ENCODE peak calls at places on chromosomes 2 and 18, in four cellular contexts. One of them, this sample, is unnamed.

GRCh38 chr2:170972508-170973224 is 43.6 kb downstream of the GORASP2 start:
- DNase-seq in glutamatergic neuron: no peak
- DNase-seq in WERI-Rb-1: no peak
- DNase-seq in HFFc6: peak; percentile 15
- DNase-seq in this sample: no peak

GRCh38 chr2:8915941-8916340 is 78.5 kb upstream of the KIDINS220 start:
- DNase-seq in glutamatergic neuron: no peak
- DNase-seq in WERI-Rb-1: no peak
- DNase-seq in HFFc6: no peak
- DNase-seq in this sample: no peak

GRCh38 chr2:60998628-60999545 is 18.6 kb upstream of the PEX13 start:
- DNase-seq in glutamatergic neuron: no peak
- DNase-seq in WERI-Rb-1: no peak
- DNase-seq in HFFc6: peak; percentile 47
- DNase-seq in this sample: no peak

GRCh38 chr2:193868833-193869232 is 1674.1 kb upstream of the TMEFF2 start:
- DNase-seq in glutamatergic neuron: no peak
- DNase-seq in WERI-Rb-1: no peak
- DNase-seq in HFFc6: no peak
- DNase-seq in this sample: no peak

GRCh38 chr2:36812196-36812595 is 115.7 kb downstream of the VIT start:
- DNase-seq in glutamatergic neuron: no peak
- DNase-seq in WERI-Rb-1: peak; percentile 67
- DNase-seq in HFFc6: no peak
- DNase-seq in this sample: no peak

GRCh38 chr18:58947136-58947732 is 82.6 kb downstream of the ZNF532 start:
- DNase-seq in glutamatergic neuron: no peak
- DNase-seq in WERI-Rb-1: no peak
- DNase-seq in HFFc6: no peak
- DNase-seq in this sample: no peak

GRCh38 chr2:144198116-144198515 is 321.8 kb downstream of the ZEB2 start:
- DNase-seq in glutamatergic neuron: no peak
- DNase-seq in WERI-Rb-1: no peak
- DNase-seq in HFFc6: peak; percentile 5
- DNase-seq in this sample: no peak

GRCh38 chr2:20509766-20510490 is 63.1 kb downstream of the RHOB start:
- DNase-seq in glutamatergic neuron: no peak
- DNase-seq in WERI-Rb-1: peak; percentile 94
- DNase-seq in HFFc6: no peak
- DNase-seq in this sample: no peak

GRCh38 chr2:197975956-197976519 is 171.6 kb downstream of the PLCL1 start:
- DNase-seq in glutamatergic neuron: no peak
- DNase-seq in WERI-Rb-1: no peak
- DNase-seq in HFFc6: no peak
- DNase-seq in this sample: no peak

GRCh38 chr18:34121157-34121807 is 103.4 kb downstream of the NOL4 start:
- DNase-seq in glutamatergic neuron: no peak
- DNase-seq in WERI-Rb-1: no peak
- DNase-seq in HFFc6: no peak
- DNase-seq in this sample: no peak

GRCh38 chr18:513826-514530 is 13.5 kb upstream of the COLEC12 start:
- DNase-seq in glutamatergic neuron: no peak
- DNase-seq in WERI-Rb-1: no peak
- DNase-seq in HFFc6: no peak
- DNase-seq in this sample: no peak

GRCh38 chr2:232132179-232132578 is 170.7 kb downstream of the DIS3L2 start:
- DNase-seq in glutamatergic neuron: no peak
- DNase-seq in WERI-Rb-1: no peak
- DNase-seq in HFFc6: no peak
- DNase-seq in this sample: no peak

GRCh38 chr2:12931211-12931844 is 214.6 kb downstream of the TRIB2 start:
- DNase-seq in glutamatergic neuron: no peak
- DNase-seq in WERI-Rb-1: peak; percentile 24
- DNase-seq in HFFc6: peak; percentile 53
- DNase-seq in this sample: no peak

GRCh38 chr2:120934891-120935338 is 199.2 kb downstream of the GLI2 start:
- DNase-seq in glutamatergic neuron: no peak
- DNase-seq in WERI-Rb-1: peak; percentile 46
- DNase-seq in HFFc6: peak; percentile 96
- DNase-seq in this sample: no peak

GRCh38 chr2:234483568-234484251 is 13.2 kb downstream of the ARL4C start:
- DNase-seq in glutamatergic neuron: no peak
- DNase-seq in WERI-Rb-1: no peak
- DNase-seq in HFFc6: no peak
- DNase-seq in this sample: peak; percentile 47
- TF ChIP-seq CTCF in glutamatergic neuron: no peak
- TF ChIP-seq CTCF in WERI-Rb-1: no peak
- TF ChIP-seq CTCF in HFFc6: peak; percentile 50
- TF ChIP-seq CTCF in this sample: no peak

DNA sequence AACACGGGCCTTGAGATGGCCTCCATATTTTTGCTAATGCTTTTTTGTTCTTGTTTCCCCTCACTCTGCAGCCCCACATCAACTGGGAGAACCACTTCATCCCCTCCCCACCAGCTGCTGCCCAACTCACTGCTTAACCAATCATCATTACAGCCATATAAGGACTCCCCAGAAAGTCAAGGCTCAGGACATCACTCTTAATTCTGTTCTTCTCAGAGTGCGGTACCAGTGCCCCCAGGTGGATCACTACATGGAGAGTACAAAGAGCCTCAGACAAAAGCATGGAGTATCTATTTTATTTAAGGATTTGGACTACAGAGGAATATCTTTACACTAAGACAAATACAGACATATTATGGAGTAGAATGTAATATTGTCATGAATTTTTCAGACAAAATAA is 340.6 kb downstream of the PAX3 start:
- DNase-seq in glutamatergic neuron: no peak
- DNase-seq in WERI-Rb-1: peak; percentile 30
- DNase-seq in HFFc6: no peak
- DNase-seq in this sample: no peak
- TF ChIP-seq CTCF in glutamatergic neuron: no peak
- TF ChIP-seq CTCF in WERI-Rb-1: peak; percentile 3
- TF ChIP-seq CTCF in HFFc6: no peak
- TF ChIP-seq CTCF in this sample: no peak

GRCh38 chr2:70098032-70098431 is 10.8 kb downstream of the PCBP1 start:
- DNase-seq in glutamatergic neuron: no peak
- DNase-seq in WERI-Rb-1: no peak
- DNase-seq in HFFc6: no peak
- DNase-seq in this sample: no peak

GRCh38 chr2:70101174-70101573 is 13.9 kb downstream of the PCBP1 start:
- DNase-seq in glutamatergic neuron: no peak
- DNase-seq in WERI-Rb-1: no peak
- DNase-seq in HFFc6: no peak
- DNase-seq in this sample: no peak

GRCh38 chr2:70099270-70099669 is 12.0 kb downstream of the PCBP1 start:
- DNase-seq in glutamatergic neuron: no peak
- DNase-seq in WERI-Rb-1: no peak
- DNase-seq in HFFc6: no peak
- DNase-seq in this sample: no peak

GRCh38 chr2:70104231-70105111 is 17.2 kb downstream of the PCBP1 start:
- DNase-seq in glutamatergic neuron: no peak
- DNase-seq in WERI-Rb-1: peak; percentile 72
- DNase-seq in HFFc6: peak; percentile 63
- DNase-seq in this sample: no peak

GRCh38 chr2:70103531-70104061 is 16.3 kb downstream of the PCBP1 start:
- DNase-seq in glutamatergic neuron: no peak
- DNase-seq in WERI-Rb-1: no peak
- DNase-seq in HFFc6: no peak
- DNase-seq in this sample: no peak
- TF ChIP-seq CTCF in glutamatergic neuron: no peak
- TF ChIP-seq CTCF in WERI-Rb-1: no peak
- TF ChIP-seq CTCF in HFFc6: no peak
- TF ChIP-seq CTCF in this sample: no peak

DNA sequence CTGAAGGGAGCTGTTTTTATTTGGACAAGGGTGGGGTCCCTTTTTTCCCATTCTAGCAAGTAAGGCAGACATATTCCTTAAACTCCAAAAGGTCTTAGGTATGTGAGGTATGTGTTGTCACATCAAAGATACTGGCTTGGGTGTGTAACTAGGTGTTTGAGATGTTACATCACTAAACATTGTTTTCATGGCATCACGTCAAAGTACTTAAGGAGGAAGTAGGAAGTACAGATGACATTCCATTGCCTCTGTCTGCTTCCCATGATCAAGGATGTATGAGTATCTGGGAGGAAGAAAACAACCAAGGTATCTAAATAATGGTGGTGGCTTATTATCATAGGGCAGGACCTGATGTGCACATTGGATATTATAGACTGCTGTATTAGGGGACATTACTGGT is 39.3 kb downstream of the CD302 start:
- DNase-seq in glutamatergic neuron: no peak
- DNase-seq in WERI-Rb-1: no peak
- DNase-seq in HFFc6: no peak
- DNase-seq in this sample: no peak
- TF ChIP-seq CTCF in glutamatergic neuron: no peak
- TF ChIP-seq CTCF in WERI-Rb-1: no peak
- TF ChIP-seq CTCF in HFFc6: no peak
- TF ChIP-seq CTCF in this sample: no peak